ENCODE peak calls at places on chromosomes 2 and 18, in six cellular contexts. One of them, this sample, is unnamed. For H3K4me1, the result is how much of the 10 kb centered on the place peaks cover.

GRCh38 chr2:188765522-188765921 is 208.7 kb upstream of the COL3A1 start:
- DNase-seq in prostate gland: no peak
- DNase-seq in K562: peak
- DNase-seq in HCT116: peak
- DNase-seq in sigmoid colon: no peak
- DNase-seq in transverse colon: no peak
- DNase-seq in this sample: no peak

GRCh38 chr2:20515293-20516220 is 68.7 kb downstream of the RHOB start:
- DNase-seq in transverse colon: no peak
- DNase-seq in K562: no peak
- DNase-seq in sigmoid colon: peak
- DNase-seq in prostate gland: no peak
- DNase-seq in HCT116: no peak
- DNase-seq in this sample: peak

GRCh38 chr2:237733677-237734300 is 64.8 kb upstream of the RBM44 start:
- DNase-seq in transverse colon: no peak
- DNase-seq in sigmoid colon: peak
- DNase-seq in HCT116: no peak
- DNase-seq in prostate gland: peak
- DNase-seq in K562: no peak
- DNase-seq in this sample: no peak

GRCh38 chr2:119350311-119350998 is 16.2 kb downstream of the C2orf76 start:
- DNase-seq in sigmoid colon: no peak
- DNase-seq in prostate gland: no peak
- DNase-seq in HCT116: no peak
- DNase-seq in K562: peak
- DNase-seq in transverse colon: no peak
- DNase-seq in this sample: no peak

GRCh38 chr2:160402997-160403979 is 90.3 kb downstream of the RBMS1 start:
- DNase-seq in transverse colon: no peak
- DNase-seq in K562: no peak
- DNase-seq in HCT116: peak
- DNase-seq in prostate gland: no peak
- DNase-seq in sigmoid colon: no peak
- DNase-seq in this sample: no peak

GRCh38 chr2:192218347-192218746 is 23.6 kb upstream of the TMEFF2 start:
- DNase-seq in prostate gland: no peak
- DNase-seq in HCT116: no peak
- DNase-seq in K562: no peak
- DNase-seq in transverse colon: no peak
- DNase-seq in sigmoid colon: no peak
- DNase-seq in this sample: no peak

GRCh38 chr2:106053116-106053515 is 141.0 kb downstream of the UXS1 start:
- DNase-seq in transverse colon: no peak
- DNase-seq in HCT116: peak
- DNase-seq in K562: no peak
- DNase-seq in prostate gland: no peak
- DNase-seq in sigmoid colon: no peak
- DNase-seq in this sample: no peak

GRCh38 chr2:27118525-27119329 is at the start of gene CGREF1:
- DNase-seq in K562: no peak
- DNase-seq in prostate gland: no peak
- DNase-seq in transverse colon: peak
- DNase-seq in HCT116: no peak
- DNase-seq in sigmoid colon: no peak
- DNase-seq in this sample: peak

GRCh38 chr2:214019229-214019972 is 391.5 kb upstream of the VWC2L start:
- DNase-seq in K562: no peak
- DNase-seq in HCT116: peak
- DNase-seq in sigmoid colon: no peak
- DNase-seq in transverse colon: no peak
- DNase-seq in prostate gland: no peak
- DNase-seq in this sample: no peak

GRCh38 chr2:128312411-128312810 is 6.3 kb downstream of the HS6ST1 start:
- DNase-seq in HCT116: no peak
- DNase-seq in transverse colon: no peak
- DNase-seq in prostate gland: no peak
- DNase-seq in sigmoid colon: no peak
- DNase-seq in K562: no peak
- DNase-seq in this sample: no peak

GRCh38 chr2:231922311-231922710 is 3.9 kb downstream of the NPPC start:
- DNase-seq in K562: no peak
- DNase-seq in HCT116: no peak
- DNase-seq in sigmoid colon: no peak
- DNase-seq in transverse colon: no peak
- DNase-seq in prostate gland: no peak
- DNase-seq in this sample: peak

GRCh38 chr2:238256594-238257104 is 16.8 kb upstream of the HES6 start:
- DNase-seq in prostate gland: peak
- DNase-seq in HCT116: peak
- DNase-seq in transverse colon: peak
- DNase-seq in sigmoid colon: peak
- DNase-seq in K562: peak
- DNase-seq in this sample: peak

GRCh38 chr18:46148810-46149209 is 44.6 kb downstream of the HAUS1 start:
- DNase-seq in sigmoid colon: no peak
- DNase-seq in transverse colon: peak
- DNase-seq in prostate gland: peak
- DNase-seq in K562: peak
- DNase-seq in HCT116: no peak
- DNase-seq in this sample: no peak

GRCh38 chr2:109612991-109613921 is 510 bp downstream of the SEPTIN10 start:
- DNase-seq in sigmoid colon: peak
- DNase-seq in K562: no peak
- DNase-seq in HCT116: no peak
- DNase-seq in transverse colon: peak
- DNase-seq in prostate gland: peak
- DNase-seq in this sample: no peak

GRCh38 chr2:20350105-20350712 is 435 bp downstream of the PUM2 start:
- DNase-seq in K562: peak
- DNase-seq in HCT116: no peak
- DNase-seq in prostate gland: peak
- DNase-seq in sigmoid colon: peak
- DNase-seq in transverse colon: peak
- DNase-seq in this sample: peak

GRCh38 chr2:219386532-219387280 is 1.0 kb downstream of the DNPEP start:
- DNase-seq in prostate gland: no peak
- DNase-seq in transverse colon: no peak
- DNase-seq in sigmoid colon: no peak
- DNase-seq in K562: no peak
- DNase-seq in HCT116: no peak
- DNase-seq in this sample: peak

GRCh38 chr2:160555420-160555819 is 61.8 kb upstream of the RBMS1 start:
- DNase-seq in prostate gland: no peak
- DNase-seq in K562: no peak
- DNase-seq in transverse colon: no peak
- DNase-seq in HCT116: no peak
- DNase-seq in sigmoid colon: no peak
- DNase-seq in this sample: no peak

GRCh38 chr2:155574941-155575340 is 757.6 kb downstream of the NR4A2 start:
- DNase-seq in prostate gland: no peak
- DNase-seq in HCT116: no peak
- DNase-seq in sigmoid colon: no peak
- DNase-seq in K562: no peak
- DNase-seq in transverse colon: no peak
- DNase-seq in this sample: no peak

GRCh38 chr2:75076088-75076487 is 117.6 kb downstream of the POLE4 start:
- DNase-seq in transverse colon: no peak
- DNase-seq in K562: no peak
- DNase-seq in prostate gland: no peak
- DNase-seq in HCT116: no peak
- DNase-seq in sigmoid colon: no peak
- DNase-seq in this sample: no peak

GRCh38 chr2:236629961-236630872 is 60.6 kb downstream of the ACKR3 start:
- DNase-seq in sigmoid colon: peak
- DNase-seq in prostate gland: no peak
- DNase-seq in transverse colon: no peak
- DNase-seq in HCT116: no peak
- DNase-seq in K562: no peak
- DNase-seq in this sample: peak

GRCh38 chr2:108853421-108853820 is 66.8 kb downstream of the CCDC138 start:
- DNase-seq in prostate gland: no peak
- DNase-seq in HCT116: no peak
- DNase-seq in sigmoid colon: no peak
- DNase-seq in transverse colon: no peak
- DNase-seq in K562: no peak
- DNase-seq in this sample: no peak

GRCh38 chr2:125730921-125731320 is 925.0 kb upstream of the GYPC start:
- DNase-seq in sigmoid colon: no peak
- DNase-seq in HCT116: no peak
- DNase-seq in prostate gland: no peak
- DNase-seq in transverse colon: peak
- DNase-seq in K562: no peak
- DNase-seq in this sample: no peak

GRCh38 chr18:22913861-22914260 is 19.3 kb upstream of the RBBP8 start:
- DNase-seq in sigmoid colon: no peak
- DNase-seq in K562: no peak
- DNase-seq in transverse colon: peak
- DNase-seq in HCT116: peak
- DNase-seq in prostate gland: peak
- DNase-seq in this sample: no peak

GRCh38 chr2:191150451-191151314 is at the start of gene STAT4:
- DNase-seq in sigmoid colon: peak
- DNase-seq in transverse colon: peak
- DNase-seq in K562: peak
- DNase-seq in prostate gland: peak
- DNase-seq in HCT116: peak
- DNase-seq in this sample: peak

GRCh38 chr18:36366994-36367839 is 69.7 kb downstream of the FHOD3 start:
- DNase-seq in transverse colon: no peak
- DNase-seq in prostate gland: no peak
- DNase-seq in sigmoid colon: no peak
- DNase-seq in K562: no peak
- DNase-seq in HCT116: no peak
- DNase-seq in this sample: no peak

GRCh38 chr2:203328735-203329549 is 748 bp downstream of the ABI2 start:
- DNase-seq in prostate gland: peak
- DNase-seq in HCT116: no peak
- DNase-seq in K562: peak
- DNase-seq in sigmoid colon: no peak
- DNase-seq in transverse colon: peak
- DNase-seq in this sample: peak

GRCh38 chr2:28566441-28567075 is 70.7 kb downstream of the PLB1 start:
- DNase-seq in prostate gland: peak
- DNase-seq in transverse colon: peak
- DNase-seq in K562: peak
- DNase-seq in HCT116: peak
- DNase-seq in sigmoid colon: peak
- DNase-seq in this sample: peak
- TF ChIP-seq POLR2AphosphoS5 in prostate gland: peak
- TF ChIP-seq POLR2AphosphoS5 in transverse colon: peak
- TF ChIP-seq POLR2AphosphoS5 in K562: no peak
- TF ChIP-seq POLR2AphosphoS5 in HCT116: no peak
- TF ChIP-seq POLR2AphosphoS5 in sigmoid colon: peak
- TF ChIP-seq POLR2AphosphoS5 in this sample: peak

DNA sequence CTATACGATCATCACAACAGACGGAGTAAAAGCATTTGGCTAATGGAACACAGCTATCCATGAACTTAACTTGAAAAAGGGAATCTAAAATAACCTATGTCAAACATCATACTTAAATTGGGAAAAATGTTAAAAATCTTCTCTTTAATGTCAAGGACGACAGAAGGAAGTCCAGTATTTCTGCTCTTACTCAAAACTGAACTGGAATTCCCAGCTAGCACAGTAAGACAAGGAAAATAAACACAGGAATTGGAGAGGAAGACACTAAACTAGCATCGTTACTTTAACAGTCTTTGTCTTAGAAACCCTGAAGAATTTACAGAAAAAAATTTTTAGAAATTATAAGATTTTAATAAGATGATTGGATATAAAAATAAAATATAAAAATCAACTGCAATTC is 112.6 kb downstream of the HDAC4 start:
- DNase-seq in K562: no peak
- DNase-seq in prostate gland: no peak
- DNase-seq in sigmoid colon: no peak
- DNase-seq in HCT116: no peak
- DNase-seq in transverse colon: no peak
- DNase-seq in this sample: no peak
- H3K4me1 ChIP-seq in K562: half or more
- H3K4me1 ChIP-seq in prostate gland: under half
- H3K4me1 ChIP-seq in sigmoid colon: under half
- H3K4me1 ChIP-seq in HCT116: under half
- H3K4me1 ChIP-seq in transverse colon: under half
- H3K4me1 ChIP-seq in this sample: under half

DNA sequence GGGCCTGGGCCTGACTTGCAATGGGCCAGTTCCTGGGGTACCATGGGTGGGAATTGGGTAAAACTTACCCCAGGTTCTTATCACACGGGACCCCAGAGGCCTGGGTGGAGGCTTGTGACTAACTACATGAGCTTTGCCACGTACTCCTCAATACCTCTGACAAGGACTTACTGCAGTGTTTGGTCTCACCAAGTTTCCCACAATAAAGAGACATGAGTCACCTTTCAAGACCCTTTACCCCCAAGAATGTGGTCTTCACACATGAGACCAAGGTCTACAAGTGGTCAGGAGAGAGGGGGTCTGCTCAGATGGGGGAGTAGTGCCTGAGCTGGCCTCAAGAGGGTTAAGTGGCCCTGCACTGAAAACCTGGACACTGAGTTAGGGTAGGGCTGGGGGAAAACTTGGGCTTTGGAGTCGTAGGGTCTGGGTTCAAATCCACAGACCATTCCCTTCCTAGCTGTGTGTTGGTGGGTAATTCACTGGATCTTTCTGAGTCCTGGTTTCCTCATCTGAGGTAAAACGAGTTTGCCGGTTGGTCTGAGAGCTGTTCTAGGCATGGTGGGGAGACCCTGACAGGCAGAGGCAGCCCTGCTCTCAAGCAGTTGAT is 2.0 kb upstream of the GNLY start:
- DNase-seq in transverse colon: no peak
- DNase-seq in K562: no peak
- DNase-seq in HCT116: no peak
- DNase-seq in prostate gland: no peak
- DNase-seq in sigmoid colon: no peak
- DNase-seq in this sample: no peak
- TF ChIP-seq POLR2AphosphoS5 in transverse colon: no peak
- TF ChIP-seq POLR2AphosphoS5 in K562: no peak
- TF ChIP-seq POLR2AphosphoS5 in HCT116: no peak
- TF ChIP-seq POLR2AphosphoS5 in prostate gland: no peak
- TF ChIP-seq POLR2AphosphoS5 in sigmoid colon: no peak
- TF ChIP-seq POLR2AphosphoS5 in this sample: no peak

DNA sequence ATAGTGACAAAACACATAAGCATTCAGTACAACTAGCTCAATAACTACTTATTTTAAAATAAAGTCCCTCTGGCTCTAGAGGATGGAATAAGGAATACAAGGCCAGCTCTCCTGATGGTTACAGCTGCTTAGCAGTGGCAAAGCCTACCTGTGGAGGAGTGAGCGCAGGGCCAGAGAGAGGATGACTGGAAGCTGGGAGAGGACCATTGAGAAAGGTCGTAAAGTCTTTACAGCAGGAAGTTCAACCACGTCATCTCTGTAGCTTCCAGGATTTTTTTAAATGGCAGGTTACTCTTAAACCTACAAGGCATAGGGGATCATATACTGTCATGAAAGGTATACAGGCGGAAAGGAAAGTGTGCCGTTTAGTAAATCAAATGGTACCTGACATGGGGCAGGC is 26.3 kb downstream of the ANXA4 start:
- DNase-seq in HCT116: no peak
- DNase-seq in transverse colon: peak
- DNase-seq in prostate gland: no peak
- DNase-seq in K562: no peak
- DNase-seq in sigmoid colon: no peak
- DNase-seq in this sample: no peak
- H3K4me1 ChIP-seq in HCT116: half or more
- H3K4me1 ChIP-seq in transverse colon: under half
- H3K4me1 ChIP-seq in prostate gland: under half
- H3K4me1 ChIP-seq in K562: under half
- H3K4me1 ChIP-seq in sigmoid colon: under half
- H3K4me1 ChIP-seq in this sample: under half

GRCh38 chr2:10859261-10859660 is 46.7 kb upstream of the PDIA6 start:
- DNase-seq in transverse colon: no peak
- DNase-seq in K562: no peak
- DNase-seq in HCT116: no peak
- DNase-seq in prostate gland: no peak
- DNase-seq in sigmoid colon: no peak
- DNase-seq in this sample: no peak
- TF ChIP-seq POLR2AphosphoS5 in transverse colon: no peak
- TF ChIP-seq POLR2AphosphoS5 in K562: no peak
- TF ChIP-seq POLR2AphosphoS5 in HCT116: no peak
- TF ChIP-seq POLR2AphosphoS5 in prostate gland: peak
- TF ChIP-seq POLR2AphosphoS5 in sigmoid colon: no peak
- TF ChIP-seq POLR2AphosphoS5 in this sample: no peak